ENCODE peak calls at places on chromosomes 16 and 17, in seven cellular contexts. Z is T follicular helper cell; D is mucosa of gallbladder; H is aorta; M is activated CD4-positive, CD25-positive, alpha-beta regulatory T cell treated with anti-CD3 and anti-CD28 coated beads, Interleukin-2, amount 50 U/mL, for 16 hours; V is breast epithelium; P is tibial artery. A is an unnamed sample.

GRCh38 chr16:50102046-50102756 is 36.4 kb downstream of the HEATR3 start:
- DNase-seq in Z (no peak), D (no peak), H (no peak), M (no peak), V (no peak), P (no peak), A (no peak)

GRCh38 chr17:42809250-42809649 is 10.6 kb downstream of the CNTD1 start:
- DNase-seq in Z (no peak), D (no peak), H (no peak), M (no peak), V (peak), P (no peak), A (peak)

GRCh38 chr16:20792216-20792615 is 14.1 kb downstream of the ERI2 start:
- DNase-seq in Z (no peak), D (no peak), H (no peak), M (no peak), V (no peak), P (no peak), A (no peak)

GRCh38 chr16:23132921-23133532 is 16.2 kb downstream of the USP31 start:
- DNase-seq in Z (no peak), D (no peak), H (peak), M (no peak), V (no peak), P (no peak), A (no peak)

GRCh38 chr16:3561626-3562025 is 15.6 kb downstream of the NLRC3 start:
- DNase-seq in Z (no peak), D (no peak), H (no peak), M (no peak), V (no peak), P (no peak), A (no peak)

GRCh38 chr16:47853635-47854034 is 302.2 kb downstream of the ABCC12 start:
- DNase-seq in Z (no peak), D (no peak), H (no peak), M (no peak), V (no peak), P (no peak), A (no peak)

GRCh38 chr16:85984947-85985451 is 86.0 kb downstream of the IRF8 start:
- DNase-seq in Z (no peak), D (no peak), H (peak), M (no peak), V (no peak), P (no peak), A (no peak)

GRCh38 chr17:32882029-32882428 is 5.1 kb upstream of the MYO1D start:
- DNase-seq in Z (no peak), D (no peak), H (no peak), M (no peak), V (no peak), P (no peak), A (no peak)

GRCh38 chr17:29131814-29132682 is 48.1 kb downstream of the MYO18A start:
- DNase-seq in Z (no peak), D (no peak), H (no peak), M (no peak), V (no peak), P (peak), A (no peak)

GRCh38 chr17:74539281-74539820 is 6.6 kb downstream of the CD300C start:
- DNase-seq in Z (no peak), D (no peak), H (no peak), M (no peak), V (no peak), P (no peak), A (no peak)

GRCh38 chr16:35485915-35486314 is 2026.5 kb downstream of the TP53TG3F start:
- DNase-seq in Z (no peak), D (no peak), H (no peak), M (no peak), V (no peak), P (no peak), A (no peak)

GRCh38 chr16:63617990-63618763 is 1503.7 kb downstream of the CDH11 start:
- DNase-seq in Z (no peak), D (peak), H (peak), M (no peak), V (no peak), P (no peak), A (no peak)

GRCh38 chr16:12517310-12517694 is 286.4 kb downstream of the CPPED1 start:
- DNase-seq in Z (no peak), D (no peak), H (no peak), M (no peak), V (no peak), P (no peak), A (no peak)

GRCh38 chr17:76696763-76697701 is 13.7 kb downstream of the MXRA7 start:
- DNase-seq in Z (no peak), D (no peak), H (peak), M (no peak), V (no peak), P (no peak), A (peak)

GRCh38 chr17:79765708-79766107 is 12.2 kb upstream of the CBX2 start:
- DNase-seq in Z (no peak), D (no peak), H (no peak), M (no peak), V (no peak), P (no peak), A (no peak)

GRCh38 chr17:63476494-63476856 is 386 bp upstream of the ACE start:
- DNase-seq in Z (no peak), D (no peak), H (no peak), M (no peak), V (no peak), P (no peak), A (no peak)

GRCh38 chr17:77842148-77842905 is 116.2 kb upstream of the TNRC6C start:
- DNase-seq in Z (no peak), D (no peak), H (peak), M (no peak), V (no peak), P (peak), A (no peak)

GRCh38 chr16:24218299-24218698 is 37.8 kb upstream of the CACNG3 start:
- DNase-seq in Z (no peak), D (no peak), H (no peak), M (no peak), V (no peak), P (no peak), A (no peak)

GRCh38 chr17:75069783-75070182 is 18.0 kb upstream of the SLC16A5 start:
- DNase-seq in Z (no peak), D (no peak), H (peak), M (no peak), V (no peak), P (no peak), A (no peak)

GRCh38 chr16:48047755-48048154 is 108.0 kb downstream of the ABCC12 start:
- DNase-seq in Z (no peak), D (no peak), H (no peak), M (no peak), V (no peak), P (no peak), A (no peak)

GRCh38 chr16:28863929-28864886 is 565 bp downstream of the SH2B1 start:
- DNase-seq in Z (peak), D (no peak), H (no peak), M (no peak), V (no peak), P (no peak), A (peak)

GRCh38 chr17:41965694-41966375 is 760 bp upstream of the CNP start:
- DNase-seq in Z (peak), D (peak), H (no peak), M (peak), V (peak), P (peak), A (no peak)

GRCh38 chr17:64653985-64654355 is 8.1 kb downstream of the SMURF2 start:
- DNase-seq in Z (no peak), D (no peak), H (no peak), M (no peak), V (no peak), P (no peak), A (no peak)

GRCh38 chr17:49193513-49194296 is 16.7 kb downstream of the GNGT2 start:
- DNase-seq in Z (no peak), D (peak), H (peak), M (no peak), V (peak), P (peak), A (no peak)

GRCh38 chr16:16092925-16093624 is 130.2 kb downstream of the ABCC6 start:
- DNase-seq in Z (no peak), D (no peak), H (no peak), M (no peak), V (peak), P (no peak), A (no peak)

GRCh38 chr17:57044976-57045867 is 39.8 kb upstream of the AKAP1 start:
- DNase-seq in Z (no peak), D (no peak), H (peak), M (no peak), V (no peak), P (peak), A (no peak)

GRCh38 chr16:77496934-77497333 is 62.1 kb upstream of the ADAMTS18 start:
- DNase-seq in Z (no peak), D (no peak), H (no peak), M (no peak), V (no peak), P (no peak), A (no peak)

GRCh38 chr16:4415538-4416199 is 727 bp downstream of the CORO7 start:
- DNase-seq in Z (no peak), D (peak), H (peak), M (peak), V (no peak), P (peak), A (no peak)

GRCh38 chr16:69909760-69910159 is 41.4 kb upstream of the CLEC18A start:
- DNase-seq in Z (no peak), D (no peak), H (no peak), M (no peak), V (no peak), P (no peak), A (no peak)

GRCh38 chr17:9522074-9522473 is 53.5 kb downstream of the STX8 start:
- DNase-seq in Z (no peak), D (no peak), H (no peak), M (no peak), V (no peak), P (no peak), A (no peak)

GRCh38 chr16:73179671-73180370 is 131.9 kb upstream of the ZFHX3 start:
- DNase-seq in Z (no peak), D (peak), H (no peak), M (no peak), V (no peak), P (no peak), A (no peak)

GRCh38 chr16:85123891-85124635 is 11.8 kb upstream of the CIBAR2 start:
- DNase-seq in Z (no peak), D (peak), H (peak), M (no peak), V (peak), P (peak), A (peak)